ENCODE peak calls at places on chromosomes 13 and 19, in four cellular contexts. P is astrocyte of the spinal cord; R is RWPE2; L is CD8-positive, alpha-beta T cell. Q is an unnamed sample.

GRCh38 chr13:69769637-69770036 is 338.0 kb upstream of the ATXN8OS start:
- DNase-seq in R (no peak), L (no peak), P (no peak), Q (no peak)

GRCh38 chr19:21484631-21485030 is 20.8 kb upstream of the ZNF429 start:
- DNase-seq in P (no peak), L (no peak), R (no peak), Q (no peak)

GRCh38 chr13:37878496-37878895 is 8.9 kb upstream of the TRPC4 start:
- DNase-seq in R (no peak), P (no peak), L (no peak), Q (no peak)

GRCh38 chr13:107192289-107192688 is 624.4 kb upstream of the ARGLU1 start:
- DNase-seq in P (peak; percentile 68), L (no peak), R (no peak), Q (no peak)

GRCh38 chr19:3990815-3991117 is 5.5 kb upstream of the EEF2 start:
- DNase-seq in P (no peak), R (no peak), L (no peak), Q (no peak)

GRCh38 chr13:40812724-40813445 is 23.5 kb downstream of the SLC25A15 start:
- DNase-seq in P (peak; percentile 18), L (no peak), R (no peak), Q (no peak)

GRCh38 chr13:112709825-112710783 is 20.3 kb downstream of the ATP11A start:
- DNase-seq in P (no peak), R (peak; percentile 37), L (no peak), Q (no peak)

GRCh38 chr19:8610041-8610927 is at the start of gene ADAMTS10:
- DNase-seq in L (no peak), R (no peak), P (peak; percentile 59), Q (peak; percentile 47)

GRCh38 chr19:38229585-38230073 is 5.6 kb upstream of the DPF1 start:
- DNase-seq in P (peak; percentile 86), L (peak; percentile 18), R (peak; percentile 83), Q (peak; percentile 79)

GRCh38 chr19:6766357-6767080 is 716 bp downstream of the SH2D3A start:
- DNase-seq in R (no peak), P (no peak), L (no peak), Q (no peak)

GRCh38 chr13:38954291-38954690 is 36.3 kb downstream of the STOML3 start:
- DNase-seq in L (no peak), R (no peak), P (no peak), Q (no peak)

GRCh38 chr13:109856350-109856749 is 70.0 kb upstream of the IRS2 start:
- DNase-seq in L (no peak), R (no peak), P (no peak), Q (no peak)

GRCh38 chr19:32407004-32407992 is 1.7 kb downstream of the DPY19L3 start:
- DNase-seq in P (peak; percentile 39), L (no peak), R (no peak), Q (peak; percentile 40)

GRCh38 chr13:46288570-46289259 is 77.0 kb downstream of the LRRC63 start:
- DNase-seq in L (no peak), P (peak; percentile 45), R (no peak), Q (peak; percentile 79)

GRCh38 chr13:113771709-113772331 is 12.8 kb downstream of the TMEM255B start:
- DNase-seq in P (no peak), R (no peak), L (no peak), Q (no peak)

GRCh38 chr19:8367327-8368001 is 3.5 kb downstream of the ANGPTL4 start:
- DNase-seq in R (peak; percentile 97), P (peak; percentile 96), L (no peak), Q (peak; percentile 94)

GRCh38 chr19:459724-460511 is 915 bp downstream of the SHC2 start:
- DNase-seq in L (no peak), R (no peak), P (peak; percentile 40), Q (peak; percentile 35)

GRCh38 chr13:73258396-73258795 is 199.6 kb downstream of the KLF5 start:
- DNase-seq in R (no peak), P (no peak), L (no peak), Q (no peak)

GRCh38 chr19:38551450-38551813 is 66.3 kb downstream of the MAP4K1 start:
- DNase-seq in P (no peak), L (no peak), R (no peak), Q (no peak)

GRCh38 chr19:33428627-33429013 is 55.1 kb downstream of the CEBPG start:
- DNase-seq in L (no peak), P (no peak), R (no peak), Q (no peak)

DNA sequence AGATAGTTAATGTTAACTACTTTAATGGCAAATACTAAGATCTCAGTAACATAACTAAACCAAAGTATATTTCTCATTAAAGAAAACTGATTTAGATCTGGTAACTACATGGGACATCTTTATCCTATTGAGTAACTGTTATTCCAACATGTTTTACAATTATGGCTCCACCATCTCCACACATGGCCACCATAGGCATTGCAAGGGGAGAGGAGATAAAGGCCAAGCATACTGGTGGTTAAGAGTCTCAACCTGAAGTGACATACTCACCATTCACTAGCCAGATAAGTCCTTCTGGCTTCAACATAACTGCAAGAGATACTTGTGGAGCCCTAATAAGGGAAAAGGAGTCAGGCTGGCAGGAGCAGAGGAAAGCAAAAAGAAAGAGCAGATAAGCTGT is 1586.4 kb upstream of the SPRY2 start:
- DNase-seq in P (no peak), L (no peak), R (no peak), Q (no peak)
- TF ChIP-seq CTCF in P (peak; percentile 7), L (no peak), R (peak; percentile 22), Q (no peak)

GRCh38 chr13:42899266-42899665 is 92.8 kb downstream of the EPSTI1 start:
- DNase-seq in P (no peak), R (no peak), L (no peak), Q (no peak)
- H3K4me3 ChIP-seq in P (no peak overlapping the region), R (no peak overlapping the region), L (no peak overlapping the region), Q (no peak overlapping the region)

GRCh38 chr19:51098366-51099069 is 9.7 kb downstream of the CTU1 start:
- DNase-seq in P (no peak), R (no peak), L (no peak), Q (no peak)
- TF ChIP-seq CTCF in P (no peak), R (no peak), L (no peak), Q (no peak)

GRCh38 chr19:12939292-12939606 is 840 bp downstream of the CALR start:
- DNase-seq in R (no peak), P (no peak), L (no peak), Q (peak; percentile 56)

GRCh38 chr19:12939908-12940533 is 1.6 kb downstream of the CALR start:
- DNase-seq in L (no peak), R (no peak), P (no peak), Q (no peak)

GRCh38 chr19:12943437-12944044 is 2.1 kb upstream of the RAD23A start:
- DNase-seq in P (no peak), R (no peak), L (no peak), Q (no peak)

GRCh38 chr19:12938536-12939291 is at the start of gene CALR:
- DNase-seq in R (no peak), P (no peak), L (no peak), Q (peak; percentile 37)

DNA sequence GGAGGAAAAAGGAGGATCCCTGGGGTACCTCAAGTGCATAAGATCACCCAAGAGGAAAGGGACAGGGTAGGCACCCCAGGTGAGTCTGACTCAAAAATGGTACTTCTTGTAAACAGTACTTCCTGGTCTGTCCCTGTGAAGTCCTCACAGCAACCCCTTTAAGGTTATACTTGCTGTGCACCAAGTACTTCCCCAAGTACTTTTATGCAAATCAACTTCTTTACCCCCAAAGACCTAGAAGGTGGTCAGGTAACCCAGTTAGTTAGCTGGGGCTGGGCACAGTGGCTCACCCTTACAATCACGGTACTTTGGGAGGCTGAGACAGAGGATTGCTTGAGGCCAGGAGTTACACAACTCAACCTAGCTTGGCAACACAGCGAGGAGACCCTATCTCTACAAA is 2.5 kb downstream of the CALR start:
- DNase-seq in R (no peak), L (no peak), P (no peak), Q (no peak)
- H3K4me3 ChIP-seq in R (peak overlapping the region; percentile 94), L (no peak overlapping the region), P (peak overlapping the region; percentile 80), Q (peak overlapping the region; percentile 93)

GRCh38 chr19:30132312-30133075 is 190.5 kb downstream of the URI1 start:
- DNase-seq in L (no peak), P (no peak), R (no peak), Q (no peak)
- TF ChIP-seq CTCF in L (no peak), P (no peak), R (no peak), Q (no peak)

DNA sequence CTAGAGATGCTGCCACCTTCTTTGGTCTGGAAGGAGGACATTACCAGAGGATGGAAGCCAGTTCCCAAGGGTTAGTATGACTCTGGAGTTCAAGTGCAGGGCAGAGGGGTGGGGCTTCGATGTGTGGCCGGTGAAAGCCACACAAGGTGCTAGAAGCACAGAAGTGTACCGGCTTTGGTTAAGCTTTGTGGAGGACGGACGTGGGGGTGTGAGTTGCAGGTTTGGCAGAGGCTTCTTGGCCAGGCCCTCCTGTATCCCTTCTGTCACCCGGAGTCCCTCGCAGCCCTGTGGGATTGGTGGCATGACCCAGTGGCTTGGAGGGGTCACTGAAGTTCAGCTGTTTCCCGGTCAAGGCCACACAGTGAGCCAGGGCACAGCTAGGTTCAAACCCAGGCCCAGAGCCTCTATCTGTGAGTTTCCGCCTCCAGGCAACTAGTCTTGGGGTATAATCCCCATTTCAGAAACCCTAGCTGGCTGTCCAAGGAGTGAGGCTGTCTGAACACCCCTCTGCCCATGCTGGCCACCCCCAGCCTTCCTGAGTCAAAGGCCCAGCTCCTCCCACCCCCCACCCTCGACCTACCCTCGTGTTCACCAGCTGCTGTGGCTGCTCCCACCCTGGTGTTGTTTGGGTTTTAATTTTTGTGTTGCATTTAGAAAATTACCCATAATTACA is 4.6 kb upstream of the SSBP4 start:
- DNase-seq in L (no peak), R (no peak), P (no peak), Q (no peak)
- H3K4me3 ChIP-seq in L (no peak overlapping the region), R (no peak overlapping the region), P (no peak overlapping the region), Q (peak overlapping the region; percentile 58)

Q was measured in fibroblast of the aortic adventitia.